ENCODE peak calls at places on chromosomes 7 and 10, in ten cellular contexts. A is iris pigment epithelial cell, T is HS-5, L is spleen, K is skeletal muscle cell, Z is left ventricle myocardium inferior, I is ecto neural progenitor cell, Y is amniotic stem cell, D is left lung, U is T-helper 1 cell. S is an unnamed sample.

GRCh38 chr7:88759216-88759955 is at the start of gene ZNF804B:
- DNase-seq in Z (peak; percentile 15), I (peak; percentile 81), U (no peak), L (peak; percentile 73), A (no peak), Y (no peak), K (no peak), T (no peak), D (peak; percentile 80), S (peak; percentile 43)

GRCh38 chr7:151046603-151047573 is 1.4 kb upstream of the ASIC3 start:
- DNase-seq in Y (peak; percentile 15), D (no peak), K (peak; percentile 49), Z (no peak), T (no peak), U (no peak), L (no peak), A (no peak), I (no peak), S (no peak)

GRCh38 chr10:61313460-61313859 is 139.7 kb downstream of the TMEM26 start:
- DNase-seq in Y (no peak), A (peak; percentile 38), D (no peak), U (peak; percentile 17), Z (no peak), K (no peak), T (no peak), I (no peak), L (no peak), S (no peak)

GRCh38 chr10:91598211-91598981 is 34.5 kb downstream of the PPP1R3C start:
- DNase-seq in K (peak; percentile 75), U (no peak), D (no peak), A (peak; percentile 80), Z (no peak), T (peak; percentile 68), Y (peak; percentile 57), I (no peak), L (no peak), S (peak; percentile 33)

GRCh38 chr7:134866581-134866980 is 87.1 kb downstream of the CALD1 start:
- DNase-seq in K (no peak), U (no peak), A (peak; percentile 76), I (no peak), T (no peak), Z (no peak), Y (no peak), L (no peak), D (no peak), S (no peak)

GRCh38 chr7:91836065-91836368 is 44.5 kb downstream of the MTERF1 start:
- DNase-seq in T (no peak), D (no peak), Y (no peak), L (no peak), Z (no peak), U (no peak), I (no peak), K (no peak), A (peak; percentile 55), S (no peak)

GRCh38 chr10:77117501-77117900 is 520.1 kb downstream of the KCNMA1 start:
- DNase-seq in Y (no peak), D (no peak), A (no peak), Z (no peak), I (no peak), T (no peak), K (no peak), L (no peak), U (no peak), S (no peak)

GRCh38 chr10:78927257-78927995 is 141.3 kb upstream of the ZMIZ1 start:
- DNase-seq in Y (no peak), T (no peak), Z (no peak), L (peak; percentile 66), A (no peak), I (no peak), D (no peak), U (no peak), K (no peak), S (no peak)

GRCh38 chr10:123786306-123786705 is 105.3 kb downstream of the CPXM2 start:
- DNase-seq in I (peak; percentile 29), U (no peak), L (no peak), K (no peak), Z (no peak), Y (no peak), D (no peak), T (no peak), A (no peak), S (no peak)

GRCh38 chr7:54932818-54933543 is 85.8 kb upstream of the EGFR start:
- DNase-seq in K (peak; percentile 38), Y (peak; percentile 23), T (peak; percentile 5), L (peak; percentile 79), U (no peak), D (peak; percentile 91), I (peak; percentile 86), A (peak; percentile 69), Z (peak; percentile 57), S (peak; percentile 81)

GRCh38 chr10:48418189-48418588 is 111.7 kb downstream of the MAPK8 start:
- DNase-seq in A (no peak), Z (no peak), D (no peak), L (no peak), U (no peak), Y (no peak), K (no peak), I (no peak), T (no peak), S (no peak)

GRCh38 chr10:6204063-6204340 is 1.3 kb downstream of the PFKFB3 start:
- DNase-seq in Z (no peak), K (no peak), D (peak; percentile 93), T (no peak), U (peak; percentile 40), I (peak; percentile 65), Y (no peak), L (peak; percentile 93), A (no peak), S (peak; percentile 42)

GRCh38 chr7:112510032-112510742 is 29.4 kb downstream of the LSMEM1 start:
- DNase-seq in Z (no peak), L (no peak), D (no peak), A (peak; percentile 69), K (no peak), Y (peak; percentile 32), I (no peak), U (no peak), T (peak; percentile 49), S (no peak)

GRCh38 chr10:119496282-119496681 is 46.2 kb downstream of the RGS10 start:
- DNase-seq in L (no peak), U (peak; percentile 32), Z (no peak), D (no peak), T (no peak), I (no peak), A (no peak), Y (no peak), K (no peak), S (no peak)

GRCh38 chr10:54854843-54855242 is 53.8 kb upstream of the PCDH15 start:
- DNase-seq in U (no peak), T (no peak), Y (no peak), I (no peak), L (no peak), K (no peak), Z (no peak), D (no peak), A (no peak), S (no peak)

GRCh38 chr10:609868-610545 is 79.5 kb downstream of the DIP2C start:
- DNase-seq in A (no peak), Y (no peak), K (no peak), U (no peak), D (no peak), Z (no peak), I (no peak), T (no peak), L (peak; percentile 28), S (no peak)

GRCh38 chr10:22252801-22253577 is 35.2 kb upstream of the EBLN1 start:
- DNase-seq in U (peak; percentile 50), T (no peak), Z (peak; percentile 46), A (peak; percentile 19), D (peak; percentile 85), L (peak; percentile 86), Y (no peak), K (no peak), I (peak; percentile 61), S (peak; percentile 49)

GRCh38 chr7:159083001-159083697 is 61.5 kb downstream of the VIPR2 start:
- DNase-seq in A (no peak), Y (no peak), U (no peak), T (no peak), Z (no peak), D (peak; percentile 52), L (peak; percentile 66), K (no peak), I (no peak), S (no peak)

GRCh38 chr10:112071596-112072133 is 111.9 kb downstream of the GPAM start:
- DNase-seq in D (no peak), L (no peak), A (no peak), Z (no peak), Y (no peak), I (no peak), K (no peak), T (no peak), U (no peak), S (no peak)

GRCh38 chr7:29987083-29987482 is 2.5 kb downstream of the SCRN1 start:
- DNase-seq in K (no peak), A (peak; percentile 70), L (no peak), T (peak; percentile 33), U (no peak), Z (no peak), D (no peak), I (no peak), Y (no peak), S (no peak)

GRCh38 chr10:114305521-114305925 is 66.5 kb downstream of the VWA2 start:
- DNase-seq in U (no peak), K (no peak), Y (no peak), I (no peak), Z (no peak), D (no peak), T (no peak), A (no peak), L (peak; percentile 72), S (no peak)

GRCh38 chr10:14384096-14384730 is 53.5 kb upstream of the FRMD4A start:
- DNase-seq in K (no peak), L (no peak), Z (no peak), Y (no peak), T (no peak), U (no peak), I (no peak), D (no peak), A (no peak), S (no peak)

GRCh38 chr7:128939075-128939860 is 1.5 kb downstream of the IRF5 start:
- DNase-seq in K (no peak), D (peak; percentile 81), L (peak; percentile 81), Y (no peak), I (no peak), T (no peak), U (no peak), Z (no peak), A (no peak), S (peak; percentile 28)

GRCh38 chr10:101571573-101571925 is 16.5 kb downstream of the POLL start:
- DNase-seq in Z (no peak), L (no peak), K (no peak), I (no peak), T (no peak), D (no peak), U (no peak), A (no peak), Y (no peak), S (no peak)

GRCh38 chr7:129127154-129127553 is 17.4 kb upstream of the TSPAN33 start:
- DNase-seq in K (no peak), Z (no peak), T (no peak), Y (no peak), A (no peak), I (no peak), D (no peak), U (no peak), L (no peak), S (no peak)

GRCh38 chr10:62233494-62234283 is 35.0 kb downstream of the RTKN2 start:
- DNase-seq in U (no peak), A (peak; percentile 49), T (no peak), D (no peak), I (no peak), L (no peak), K (no peak), Y (no peak), Z (no peak), S (no peak)

GRCh38 chr7:52659178-52659577 is 376.3 kb upstream of the POM121L12 start:
- DNase-seq in A (no peak), Z (no peak), U (no peak), T (no peak), D (no peak), K (no peak), Y (no peak), L (no peak), I (no peak), S (no peak)

GRCh38 chr7:83040454-83040853 is 122.2 kb downstream of the PCLO start:
- DNase-seq in D (no peak), K (no peak), A (no peak), T (no peak), L (no peak), Y (no peak), Z (no peak), I (no peak), U (no peak), S (no peak)